ENCODE peak calls at places on chromosomes 12 and 14, in seven cellular contexts. V is K562; J is body of pancreas; X is heart left ventricle; W is heart right ventricle; U is CD8-positive, alpha-beta memory T cell; O is small intestine. A is an unnamed sample. For H3K9me3, the result is how much of the 10 kb centered on the place peaks cover.

GRCh38 chr12:11991604-11992003 is 79.1 kb upstream of the BCL2L14 start:
- DNase-seq in W (no peak), J (no peak), X (no peak), U (no peak), O (no peak), V (no peak), A (no peak)

GRCh38 chr12:30996255-30996654 is 69.7 kb downstream of the TSPAN11 start:
- DNase-seq in V (no peak), U (no peak), W (no peak), J (no peak), X (no peak), O (no peak), A (no peak)

GRCh38 chr14:76701981-76702380 is 59.3 kb upstream of the VASH1 start:
- DNase-seq in J (no peak), U (no peak), X (peak), W (peak), O (no peak), V (no peak), A (no peak)

GRCh38 chr12:92466391-92467305 is 236.1 kb upstream of the PLEKHG7 start:
- DNase-seq in V (no peak), J (peak), X (peak), U (no peak), O (no peak), W (peak), A (peak)

GRCh38 chr12:121009744-121010143 is 6.5 kb downstream of the C12orf43 start:
- DNase-seq in J (peak), U (no peak), X (no peak), V (no peak), W (no peak), O (peak), A (no peak)

GRCh38 chr12:10802587-10802986 is at the start of gene TAS2R7:
- DNase-seq in V (no peak), J (no peak), X (no peak), W (no peak), O (no peak), U (no peak), A (no peak)

GRCh38 chr12:121875582-121875981 is 13.0 kb upstream of the PSMD9 start:
- DNase-seq in J (no peak), W (no peak), V (no peak), X (no peak), O (no peak), U (no peak), A (no peak)

GRCh38 chr14:75879031-75879430 is 102.8 kb downstream of the TGFB3 start:
- DNase-seq in X (no peak), J (no peak), V (no peak), W (no peak), O (no peak), U (no peak), A (no peak)

GRCh38 chr14:23055621-23056256 is 1.6 kb downstream of the CDH24 start:
- DNase-seq in U (peak), X (peak), J (no peak), O (no peak), W (peak), V (peak), A (no peak)

GRCh38 chr12:16685107-16685506 is 79.1 kb upstream of the LMO3 start:
- DNase-seq in U (no peak), V (no peak), W (no peak), X (no peak), J (no peak), O (no peak), A (no peak)

GRCh38 chr12:66288121-66288520 is 14.2 kb upstream of the HELB start:
- DNase-seq in U (peak), X (no peak), V (no peak), O (peak), W (no peak), J (no peak), A (no peak)

GRCh38 chr12:9064815-9065606 is 50.7 kb downstream of the A2M start:
- DNase-seq in X (peak), O (peak), U (no peak), W (peak), V (no peak), J (peak), A (peak)

GRCh38 chr12:122423258-122424165 is 1.0 kb upstream of the CLIP1 start:
- DNase-seq in J (peak), V (no peak), O (peak), U (peak), X (no peak), W (peak), A (no peak)

GRCh38 chr12:11650279-11650696 is 814 bp downstream of the ETV6 start:
- DNase-seq in U (no peak), X (peak), V (peak), J (peak), W (peak), O (no peak), A (no peak)

GRCh38 chr12:123942911-123943648 is 29.6 kb downstream of the CCDC92 start:
- DNase-seq in J (no peak), O (no peak), W (no peak), U (no peak), V (no peak), X (no peak), A (no peak)

GRCh38 chr14:21454843-21455550 is 926 bp downstream of the CHD8 start:
- DNase-seq in J (no peak), W (no peak), X (no peak), O (peak), V (no peak), U (peak), A (no peak)

GRCh38 chr12:30414507-30414906 is 281.2 kb downstream of the IPO8 start:
- DNase-seq in J (no peak), X (no peak), O (no peak), W (no peak), U (no peak), V (no peak), A (no peak)

GRCh38 chr12:117098361-117099217 is 627 bp downstream of the TESC start:
- DNase-seq in X (no peak), U (peak), W (no peak), J (peak), O (no peak), V (peak), A (no peak)

GRCh38 chr12:6742833-6743232 is 10.1 kb downstream of the MLF2 start:
- DNase-seq in W (no peak), V (no peak), X (no peak), J (no peak), O (no peak), U (no peak), A (no peak)

GRCh38 chr14:68020493-68020892 is 200.9 kb downstream of the RAD51B start:
- DNase-seq in V (no peak), W (no peak), X (no peak), O (no peak), J (no peak), U (no peak), A (no peak)

GRCh38 chr12:104747956-104748355 is 210.1 kb downstream of the SLC41A2 start:
- DNase-seq in U (peak), O (no peak), V (no peak), W (no peak), J (no peak), X (no peak), A (no peak)

GRCh38 chr14:22607291-22607690 is 9.2 kb downstream of the ABHD4 start:
- DNase-seq in O (no peak), W (no peak), V (no peak), X (no peak), J (no peak), U (no peak), A (no peak)

GRCh38 chr12:120264511-120265202 is 873 bp downstream of the PXN start:
- DNase-seq in V (no peak), X (no peak), J (no peak), W (peak), O (peak), U (no peak), A (no peak)

GRCh38 chr14:61553730-61554641 is 141.3 kb upstream of the HIF1A start:
- DNase-seq in X (no peak), W (no peak), U (no peak), J (peak), O (peak), V (no peak), A (no peak)

GRCh38 chr14:103123128-103123633 is at the start of gene TNFAIP2:
- DNase-seq in V (peak), J (peak), U (no peak), W (peak), O (no peak), X (peak), A (no peak)

GRCh38 chr14:100828448-100828834 is 2.5 kb downstream of the MEG3 start:
- DNase-seq in U (no peak), V (no peak), O (no peak), X (no peak), J (no peak), W (no peak), A (no peak)
- H3K4me3 ChIP-seq in U (no peak), V (no peak), O (no peak), X (no peak), J (no peak), W (no peak), A (no peak)

GRCh38 chr12:32874926-32875325 is 21.7 kb downstream of the PKP2 start:
- DNase-seq in V (no peak), O (peak), U (no peak), X (no peak), W (no peak), J (no peak), A (no peak)
- H3K27ac ChIP-seq in V (no peak), O (no peak), U (no peak), X (peak), W (peak), J (peak), A (no peak)

GRCh38 chr12:46088040-46088439 is 97.7 kb upstream of the SCAF11 start:
- DNase-seq in W (no peak), J (no peak), X (no peak), V (no peak), O (no peak), U (no peak), A (no peak)

GRCh38 chr12:46084666-46085631 is 94.6 kb upstream of the SCAF11 start:
- DNase-seq in J (no peak), W (no peak), U (no peak), O (no peak), V (no peak), X (no peak), A (no peak)

DNA sequence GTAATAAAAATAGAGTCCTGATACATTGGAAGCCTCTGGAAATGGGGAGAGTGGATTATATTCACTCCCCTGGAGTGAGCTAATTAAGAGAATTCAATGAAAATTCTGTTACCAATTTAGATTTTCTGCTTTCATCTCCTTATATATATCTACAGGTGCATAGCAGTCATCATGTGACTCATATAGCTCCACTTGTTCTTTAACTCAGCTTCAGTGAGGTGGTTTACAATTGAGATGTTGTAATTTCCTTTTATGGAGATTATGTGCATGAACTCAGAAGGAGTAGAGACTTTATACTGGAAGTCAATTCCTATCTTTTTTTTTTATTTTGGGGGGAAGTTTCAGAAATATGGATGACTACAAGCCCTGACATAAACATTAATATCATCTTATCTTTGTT is 92.1 kb upstream of the SCAF11 start:
- DNase-seq in O (no peak), X (no peak), J (no peak), U (no peak), W (no peak), V (no peak), A (no peak)
- H3K9me3 ChIP-seq in O (under half), X (under half), J (under half), U (under half), W (under half), V (under half), A (under half)

GRCh38 chr14:53218161-53218560 is 65.0 kb upstream of the DDHD1 start:
- DNase-seq in O (no peak), X (no peak), J (no peak), V (no peak), W (no peak), U (no peak), A (no peak)
- H3K4me3 ChIP-seq in O (peak), X (peak), J (no peak), V (peak), W (peak), U (peak), A (peak)

GRCh38 chr14:101147848-101148247 is 244.3 kb upstream of the RTL1 start:
- DNase-seq in U (no peak), V (no peak), O (no peak), J (no peak), W (no peak), X (no peak), A (no peak)
- H3K27ac ChIP-seq in U (no peak), V (no peak), O (no peak), J (no peak), W (no peak), X (no peak), A (no peak)

DNA sequence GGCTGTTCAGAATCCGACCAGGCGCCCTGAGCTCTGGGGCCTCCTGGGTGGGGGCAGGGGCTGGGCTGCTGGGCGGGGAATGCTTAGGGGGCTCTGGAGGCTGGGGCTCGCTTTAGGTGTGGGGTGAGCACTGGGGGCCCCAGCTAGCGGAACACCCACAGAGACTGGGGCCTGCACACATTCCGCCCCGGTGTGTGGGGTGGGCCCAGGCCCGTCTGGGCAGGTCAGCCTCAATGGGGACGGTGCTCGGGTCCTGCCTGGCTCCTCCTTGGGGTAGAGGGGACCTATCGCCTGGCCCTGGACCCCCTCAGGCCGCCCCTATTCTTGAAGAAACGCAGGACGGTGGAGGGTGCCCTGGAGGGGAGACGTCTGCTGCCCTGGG is 364.8 kb downstream of the TMEM121 start:
- DNase-seq in O (no peak), V (peak), J (no peak), X (no peak), W (no peak), U (no peak), A (no peak)
- H3K9me3 ChIP-seq in O (under half), V (under half), J (under half), X (under half), W (under half), U (under half), A (under half)

DNA sequence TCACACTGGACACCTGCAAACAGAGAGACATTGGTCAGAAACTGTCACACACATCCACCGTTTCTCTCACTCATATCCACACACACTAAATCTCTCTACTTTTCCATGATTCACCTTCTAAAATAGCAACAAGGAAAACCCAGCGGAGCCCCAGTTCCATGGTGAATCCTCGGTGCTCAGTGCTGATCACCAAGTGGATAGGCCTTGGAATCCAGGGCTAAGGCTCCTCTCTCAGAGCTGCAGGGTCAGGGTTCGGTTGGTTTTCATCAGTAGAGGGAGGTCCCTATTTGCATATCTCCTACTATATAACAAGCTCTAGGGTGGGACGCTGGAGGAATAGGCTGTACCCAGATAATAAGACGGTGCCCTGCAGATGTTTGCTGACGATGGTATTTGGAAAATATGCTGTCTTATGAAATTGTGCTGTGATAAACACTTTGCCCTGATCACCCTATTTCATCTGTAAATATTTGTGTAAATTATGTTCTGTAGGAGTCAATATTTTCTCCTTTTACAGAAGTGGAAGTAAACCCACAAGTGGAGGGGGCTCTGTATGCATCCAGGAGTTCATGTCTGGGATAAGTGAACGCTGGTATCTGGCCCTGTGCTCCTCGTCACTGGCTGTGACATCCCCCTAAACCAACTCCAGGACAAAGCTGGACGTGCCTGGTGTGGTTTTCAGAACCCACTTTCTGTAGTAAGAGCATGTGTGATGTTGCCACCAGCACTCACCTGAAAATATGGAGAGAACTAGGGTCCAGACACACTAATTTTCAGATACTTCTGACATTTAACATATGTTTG is 709.2 kb downstream of the TMEM121 start:
- DNase-seq in J (no peak), X (no peak), U (no peak), V (no peak), W (no peak), O (no peak), A (no peak)
- H3K4me3 ChIP-seq in J (no peak), X (no peak), U (no peak), V (no peak), W (no peak), O (no peak), A (no peak)